ENCODE peak calls at places on chromosomes 13 and 19, in five cellular contexts. One of them, this sample, is unnamed.

GRCh38 chr13:50419466-50419865 is 404.2 kb downstream of the KCNRG start:
- DNase-seq in K562: no peak
- DNase-seq in HepG2: no peak
- DNase-seq in GM12878: no peak
- DNase-seq in WTC11: no peak
- DNase-seq in this sample: no peak

GRCh38 chr19:33394006-33394722 is 20.7 kb downstream of the CEBPG start:
- DNase-seq in K562: no peak
- DNase-seq in HepG2: peak
- DNase-seq in GM12878: no peak
- DNase-seq in WTC11: no peak
- DNase-seq in this sample: no peak

GRCh38 chr13:98873377-98874028 is 104.4 kb downstream of the DOCK9 start:
- DNase-seq in WTC11: no peak
- DNase-seq in GM12878: no peak
- DNase-seq in HepG2: no peak
- DNase-seq in K562: peak
- DNase-seq in this sample: peak

GRCh38 chr19:29217591-29217990 is 4.6 kb upstream of the UQCRFS1 start:
- DNase-seq in HepG2: no peak
- DNase-seq in GM12878: no peak
- DNase-seq in WTC11: no peak
- DNase-seq in K562: no peak
- DNase-seq in this sample: no peak

GRCh38 chr19:57887195-57887941 is 1.5 kb downstream of the ZNF814 start:
- DNase-seq in K562: no peak
- DNase-seq in GM12878: no peak
- DNase-seq in HepG2: no peak
- DNase-seq in WTC11: peak
- DNase-seq in this sample: no peak

GRCh38 chr13:82062772-82063171 is 1721.8 kb upstream of the SPRY2 start:
- DNase-seq in K562: no peak
- DNase-seq in WTC11: no peak
- DNase-seq in GM12878: no peak
- DNase-seq in HepG2: no peak
- DNase-seq in this sample: no peak

GRCh38 chr13:50543767-50544166 is 299.7 kb downstream of the DLEU7 start:
- DNase-seq in WTC11: no peak
- DNase-seq in HepG2: no peak
- DNase-seq in K562: no peak
- DNase-seq in GM12878: no peak
- DNase-seq in this sample: no peak

GRCh38 chr19:13689050-13689449 is 75.3 kb upstream of the MRI1 start:
- DNase-seq in HepG2: peak
- DNase-seq in GM12878: peak
- DNase-seq in K562: peak
- DNase-seq in WTC11: peak
- DNase-seq in this sample: no peak

GRCh38 chr19:38792250-38793111 is 3.5 kb downstream of the LGALS7B start:
- DNase-seq in HepG2: no peak
- DNase-seq in K562: no peak
- DNase-seq in WTC11: peak
- DNase-seq in GM12878: no peak
- DNase-seq in this sample: no peak

GRCh38 chr13:95741584-95742563 is 64.9 kb downstream of the DNAJC3 start:
- DNase-seq in GM12878: no peak
- DNase-seq in WTC11: no peak
- DNase-seq in K562: no peak
- DNase-seq in HepG2: no peak
- DNase-seq in this sample: no peak

GRCh38 chr13:98068511-98068910 is 74.4 kb upstream of the FARP1 start:
- DNase-seq in HepG2: no peak
- DNase-seq in K562: no peak
- DNase-seq in WTC11: no peak
- DNase-seq in GM12878: no peak
- DNase-seq in this sample: no peak

GRCh38 chr13:49240017-49240416 is 7.7 kb upstream of the CDADC1 start:
- DNase-seq in GM12878: no peak
- DNase-seq in K562: no peak
- DNase-seq in HepG2: peak
- DNase-seq in WTC11: peak
- DNase-seq in this sample: peak

GRCh38 chr19:8577741-8578140 is 499 bp upstream of the MYO1F start:
- DNase-seq in GM12878: no peak
- DNase-seq in WTC11: no peak
- DNase-seq in HepG2: no peak
- DNase-seq in K562: no peak
- DNase-seq in this sample: no peak

GRCh38 chr19:4866595-4867424 is 657 bp downstream of the PLIN3 start:
- DNase-seq in GM12878: no peak
- DNase-seq in WTC11: peak
- DNase-seq in HepG2: peak
- DNase-seq in K562: peak
- DNase-seq in this sample: no peak

GRCh38 chr19:47228937-47229673 is 1.9 kb downstream of the BBC3 start:
- DNase-seq in WTC11: no peak
- DNase-seq in HepG2: peak
- DNase-seq in K562: no peak
- DNase-seq in GM12878: no peak
- DNase-seq in this sample: peak

GRCh38 chr19:7703332-7703731 is 1.4 kb upstream of the FCER2 start:
- DNase-seq in GM12878: no peak
- DNase-seq in K562: no peak
- DNase-seq in HepG2: no peak
- DNase-seq in WTC11: no peak
- DNase-seq in this sample: no peak

GRCh38 chr19:35805518-35806102 is 7.0 kb downstream of the PRODH2 start:
- DNase-seq in HepG2: no peak
- DNase-seq in K562: no peak
- DNase-seq in GM12878: no peak
- DNase-seq in WTC11: no peak
- DNase-seq in this sample: no peak

GRCh38 chr13:41306271-41307150 is 4.6 kb upstream of the NAA16 start:
- DNase-seq in HepG2: no peak
- DNase-seq in WTC11: no peak
- DNase-seq in K562: no peak
- DNase-seq in GM12878: no peak
- DNase-seq in this sample: no peak

GRCh38 chr19:18251587-18252369 is 22.5 kb downstream of the IQCN start:
- DNase-seq in K562: peak
- DNase-seq in WTC11: peak
- DNase-seq in GM12878: peak
- DNase-seq in HepG2: peak
- DNase-seq in this sample: peak

GRCh38 chr19:57850553-57851017 is 926 bp downstream of the ZNF587 start:
- DNase-seq in HepG2: peak
- DNase-seq in K562: peak
- DNase-seq in WTC11: peak
- DNase-seq in GM12878: no peak
- DNase-seq in this sample: peak

GRCh38 chr19:11203194-11204075 is 6.1 kb upstream of the KANK2 start:
- DNase-seq in WTC11: peak
- DNase-seq in K562: peak
- DNase-seq in HepG2: peak
- DNase-seq in GM12878: no peak
- DNase-seq in this sample: peak

GRCh38 chr13:66405908-66406802 is 824.0 kb downstream of the PCDH9 start:
- DNase-seq in WTC11: no peak
- DNase-seq in GM12878: no peak
- DNase-seq in K562: no peak
- DNase-seq in HepG2: no peak
- DNase-seq in this sample: no peak

GRCh38 chr13:114089341-114089740 is 43.1 kb downstream of the RASA3 start:
- DNase-seq in HepG2: no peak
- DNase-seq in GM12878: no peak
- DNase-seq in WTC11: peak
- DNase-seq in K562: no peak
- DNase-seq in this sample: no peak

GRCh38 chr19:13190781-13191540 is 40.8 kb downstream of the IER2 start:
- DNase-seq in GM12878: no peak
- DNase-seq in WTC11: no peak
- DNase-seq in HepG2: peak
- DNase-seq in K562: peak
- DNase-seq in this sample: no peak

GRCh38 chr13:32969516-32969941 is 46.7 kb upstream of the KL start:
- DNase-seq in HepG2: no peak
- DNase-seq in GM12878: peak
- DNase-seq in K562: no peak
- DNase-seq in WTC11: no peak
- DNase-seq in this sample: no peak

GRCh38 chr13:84588023-84588422 is 705.7 kb upstream of the SLITRK1 start:
- DNase-seq in WTC11: no peak
- DNase-seq in K562: no peak
- DNase-seq in GM12878: no peak
- DNase-seq in HepG2: no peak
- DNase-seq in this sample: no peak

GRCh38 chr19:2771786-2772674 is 11.0 kb downstream of the SGTA start:
- DNase-seq in WTC11: no peak
- DNase-seq in K562: no peak
- DNase-seq in GM12878: no peak
- DNase-seq in HepG2: no peak
- DNase-seq in this sample: no peak

GRCh38 chr19:45250216-45250831 is 747 bp upstream of the MARK4 start:
- DNase-seq in K562: no peak
- DNase-seq in GM12878: no peak
- DNase-seq in WTC11: no peak
- DNase-seq in HepG2: no peak
- DNase-seq in this sample: no peak
- TF ChIP-seq ESRRA in K562: no peak
- TF ChIP-seq ESRRA in GM12878: no peak
- TF ChIP-seq ESRRA in WTC11: no peak
- TF ChIP-seq ESRRA in HepG2: no peak
- TF ChIP-seq ESRRA in this sample: no peak

GRCh38 chr13:106680796-106681482 is 113.0 kb upstream of the ARGLU1 start:
- DNase-seq in GM12878: no peak
- DNase-seq in HepG2: no peak
- DNase-seq in WTC11: peak
- DNase-seq in K562: no peak
- DNase-seq in this sample: no peak
- TF ChIP-seq ESRRA in GM12878: no peak
- TF ChIP-seq ESRRA in HepG2: no peak
- TF ChIP-seq ESRRA in WTC11: no peak
- TF ChIP-seq ESRRA in K562: no peak
- TF ChIP-seq ESRRA in this sample: no peak

GRCh38 chr13:59094149-59094548 is 1069.6 kb downstream of the DIAPH3 start:
- DNase-seq in GM12878: no peak
- DNase-seq in WTC11: no peak
- DNase-seq in K562: no peak
- DNase-seq in HepG2: no peak
- DNase-seq in this sample: no peak

GRCh38 chr13:59086147-59086546 is 1077.6 kb downstream of the DIAPH3 start:
- DNase-seq in GM12878: no peak
- DNase-seq in HepG2: no peak
- DNase-seq in K562: no peak
- DNase-seq in WTC11: no peak
- DNase-seq in this sample: no peak

DNA sequence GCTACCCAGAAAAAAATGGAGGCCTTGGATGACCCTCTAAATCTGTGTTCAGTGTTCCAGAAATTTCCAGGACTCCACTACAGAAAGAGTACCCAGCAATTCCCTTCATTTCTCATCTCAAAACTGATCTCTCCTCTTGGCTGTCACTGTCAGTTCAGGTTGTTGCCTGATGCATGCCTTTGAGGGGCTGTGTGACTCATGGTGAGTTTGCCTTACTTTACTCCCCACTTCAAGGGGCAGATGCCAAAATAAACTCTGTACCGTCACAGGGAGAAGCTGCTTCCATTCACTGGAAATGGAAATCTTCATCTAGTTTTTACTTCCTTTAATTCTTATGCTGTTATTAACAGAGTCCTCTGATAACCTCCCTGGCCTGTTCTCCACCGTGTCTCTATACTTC is 1075.0 kb downstream of the DIAPH3 start:
- DNase-seq in GM12878: no peak
- DNase-seq in WTC11: no peak
- DNase-seq in HepG2: no peak
- DNase-seq in K562: no peak
- DNase-seq in this sample: no peak
- TF ChIP-seq ESRRA in GM12878: no peak
- TF ChIP-seq ESRRA in WTC11: no peak
- TF ChIP-seq ESRRA in HepG2: no peak
- TF ChIP-seq ESRRA in K562: no peak
- TF ChIP-seq ESRRA in this sample: no peak

DNA sequence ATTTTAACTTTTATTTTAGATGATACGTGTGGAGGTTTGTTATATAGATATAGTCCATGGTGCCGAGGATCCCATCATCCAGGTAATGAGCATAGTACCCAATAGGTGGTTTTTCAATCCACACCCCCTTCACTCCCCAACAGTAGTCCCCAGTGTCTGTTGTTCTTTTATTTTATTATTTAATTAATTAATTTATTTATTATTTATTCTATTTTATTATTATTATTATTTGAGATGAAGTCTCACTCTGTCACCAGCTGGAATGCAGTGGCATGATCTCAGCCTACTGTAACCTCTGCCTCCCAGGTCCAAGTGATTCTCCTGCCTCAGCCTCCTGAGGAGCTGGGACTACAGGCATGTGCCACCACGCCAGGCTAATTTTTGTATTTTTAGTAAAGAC is 2086.2 kb downstream of the PCDH9 start:
- DNase-seq in WTC11: no peak
- DNase-seq in K562: no peak
- DNase-seq in GM12878: no peak
- DNase-seq in HepG2: no peak
- DNase-seq in this sample: no peak
- TF ChIP-seq ESRRA in WTC11: no peak
- TF ChIP-seq ESRRA in K562: no peak
- TF ChIP-seq ESRRA in GM12878: no peak
- TF ChIP-seq ESRRA in HepG2: no peak
- TF ChIP-seq ESRRA in this sample: no peak

DNA sequence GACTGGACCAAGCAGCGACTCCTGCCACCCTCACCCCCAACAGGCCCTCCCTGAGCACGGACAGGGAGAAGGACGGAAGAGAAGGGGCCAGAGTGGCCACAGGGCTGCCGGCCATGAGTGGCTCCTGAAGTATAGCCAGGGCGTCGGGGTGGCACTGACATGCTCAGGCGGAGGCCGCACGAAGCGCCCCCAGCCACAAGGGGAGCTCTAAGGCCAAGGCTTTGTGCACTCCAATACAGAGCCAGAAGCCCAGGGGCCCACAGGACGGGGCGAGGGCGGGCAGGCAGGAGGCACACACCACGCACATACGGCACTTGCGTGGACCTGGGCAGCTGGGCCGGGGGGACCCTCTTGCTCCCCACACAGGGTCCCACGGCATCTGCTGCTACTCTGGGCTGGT is 52.0 kb downstream of the KLF2 start:
- DNase-seq in K562: peak
- DNase-seq in HepG2: no peak
- DNase-seq in GM12878: no peak
- DNase-seq in WTC11: peak
- DNase-seq in this sample: peak
- TF ChIP-seq ESRRA in K562: no peak
- TF ChIP-seq ESRRA in HepG2: no peak
- TF ChIP-seq ESRRA in GM12878: no peak
- TF ChIP-seq ESRRA in WTC11: no peak
- TF ChIP-seq ESRRA in this sample: no peak

GRCh38 chr13:72565893-72566292 is 161.5 kb downstream of the MZT1 start:
- DNase-seq in WTC11: no peak
- DNase-seq in K562: no peak
- DNase-seq in GM12878: no peak
- DNase-seq in HepG2: peak
- DNase-seq in this sample: peak
- TF ChIP-seq ESRRA in WTC11: no peak
- TF ChIP-seq ESRRA in K562: no peak
- TF ChIP-seq ESRRA in GM12878: no peak
- TF ChIP-seq ESRRA in HepG2: no peak
- TF ChIP-seq ESRRA in this sample: no peak

This sample was measured in A549.